ENCODE peak calls at places on chromosomes 7 and 10, in ten cellular contexts. One of them, this sample, is unnamed.

GRCh38 chr7:151736403-151736909 is 140.5 kb downstream of the PRKAG2 start:
- DNase-seq in left ventricle myocardium inferior: peak; percentile 72
- DNase-seq in lower lobe of right lung: no peak
- DNase-seq in cardiac muscle cell: peak; percentile 92
- DNase-seq in endothelial cell: peak; percentile 28
- DNase-seq in NCI-H510A: peak; percentile 43
- DNase-seq in H9: no peak
- DNase-seq in NCI-H748 treated with DMSO at 0.1 percent for 48 hours: peak; percentile 52
- DNase-seq in HS-5: peak; percentile 80
- DNase-seq in non-pigmented ciliary epithelial cell: peak; percentile 84
- DNase-seq in this sample: peak; percentile 84

GRCh38 chr10:70510453-70510852 is 31.9 kb downstream of the PALD1 start:
- DNase-seq in left ventricle myocardium inferior: no peak
- DNase-seq in NCI-H510A: no peak
- DNase-seq in lower lobe of right lung: no peak
- DNase-seq in H9: no peak
- DNase-seq in non-pigmented ciliary epithelial cell: no peak
- DNase-seq in endothelial cell: no peak
- DNase-seq in cardiac muscle cell: no peak
- DNase-seq in NCI-H748 treated with DMSO at 0.1 percent for 48 hours: no peak
- DNase-seq in HS-5: no peak
- DNase-seq in this sample: no peak

GRCh38 chr7:24051651-24052050 is 232.3 kb upstream of the NPY start:
- DNase-seq in NCI-H510A: no peak
- DNase-seq in H9: no peak
- DNase-seq in endothelial cell: no peak
- DNase-seq in NCI-H748 treated with DMSO at 0.1 percent for 48 hours: no peak
- DNase-seq in HS-5: no peak
- DNase-seq in lower lobe of right lung: no peak
- DNase-seq in cardiac muscle cell: no peak
- DNase-seq in non-pigmented ciliary epithelial cell: no peak
- DNase-seq in left ventricle myocardium inferior: no peak
- DNase-seq in this sample: no peak

GRCh38 chr10:11415095-11415494 is 196.4 kb downstream of the USP6NL start:
- DNase-seq in cardiac muscle cell: no peak
- DNase-seq in non-pigmented ciliary epithelial cell: no peak
- DNase-seq in NCI-H510A: no peak
- DNase-seq in HS-5: no peak
- DNase-seq in endothelial cell: no peak
- DNase-seq in left ventricle myocardium inferior: no peak
- DNase-seq in NCI-H748 treated with DMSO at 0.1 percent for 48 hours: no peak
- DNase-seq in lower lobe of right lung: no peak
- DNase-seq in H9: no peak
- DNase-seq in this sample: no peak

GRCh38 chr7:35694161-35694783 is 663 bp downstream of the HERPUD2 start:
- DNase-seq in H9: no peak
- DNase-seq in endothelial cell: no peak
- DNase-seq in cardiac muscle cell: no peak
- DNase-seq in lower lobe of right lung: no peak
- DNase-seq in NCI-H748 treated with DMSO at 0.1 percent for 48 hours: peak; percentile 24
- DNase-seq in NCI-H510A: no peak
- DNase-seq in non-pigmented ciliary epithelial cell: no peak
- DNase-seq in left ventricle myocardium inferior: no peak
- DNase-seq in HS-5: no peak
- DNase-seq in this sample: no peak

GRCh38 chr10:101725843-101726242 is 30.9 kb upstream of the FBXW4 start:
- DNase-seq in H9: no peak
- DNase-seq in left ventricle myocardium inferior: no peak
- DNase-seq in NCI-H510A: no peak
- DNase-seq in NCI-H748 treated with DMSO at 0.1 percent for 48 hours: no peak
- DNase-seq in HS-5: no peak
- DNase-seq in cardiac muscle cell: no peak
- DNase-seq in endothelial cell: no peak
- DNase-seq in lower lobe of right lung: no peak
- DNase-seq in non-pigmented ciliary epithelial cell: no peak
- DNase-seq in this sample: no peak

GRCh38 chr10:121235692-121236091 is 362.6 kb downstream of the FGFR2 start:
- DNase-seq in left ventricle myocardium inferior: no peak
- DNase-seq in lower lobe of right lung: no peak
- DNase-seq in NCI-H748 treated with DMSO at 0.1 percent for 48 hours: no peak
- DNase-seq in cardiac muscle cell: no peak
- DNase-seq in NCI-H510A: no peak
- DNase-seq in endothelial cell: no peak
- DNase-seq in H9: no peak
- DNase-seq in non-pigmented ciliary epithelial cell: no peak
- DNase-seq in HS-5: no peak
- DNase-seq in this sample: no peak

GRCh38 chr10:124476043-124476725 is 14.6 kb downstream of the LHPP start:
- DNase-seq in H9: no peak
- DNase-seq in NCI-H510A: no peak
- DNase-seq in lower lobe of right lung: no peak
- DNase-seq in cardiac muscle cell: no peak
- DNase-seq in NCI-H748 treated with DMSO at 0.1 percent for 48 hours: no peak
- DNase-seq in endothelial cell: no peak
- DNase-seq in non-pigmented ciliary epithelial cell: no peak
- DNase-seq in HS-5: no peak
- DNase-seq in left ventricle myocardium inferior: no peak
- DNase-seq in this sample: no peak

GRCh38 chr7:158390460-158390859 is 197.2 kb downstream of the PTPRN2 start:
- DNase-seq in endothelial cell: no peak
- DNase-seq in NCI-H748 treated with DMSO at 0.1 percent for 48 hours: no peak
- DNase-seq in left ventricle myocardium inferior: no peak
- DNase-seq in H9: no peak
- DNase-seq in lower lobe of right lung: peak; percentile 32
- DNase-seq in NCI-H510A: no peak
- DNase-seq in HS-5: no peak
- DNase-seq in non-pigmented ciliary epithelial cell: no peak
- DNase-seq in cardiac muscle cell: no peak
- DNase-seq in this sample: no peak

GRCh38 chr7:5693529-5693928 is 87.9 kb downstream of the RNF216 start:
- DNase-seq in HS-5: no peak
- DNase-seq in non-pigmented ciliary epithelial cell: no peak
- DNase-seq in NCI-H510A: no peak
- DNase-seq in H9: no peak
- DNase-seq in lower lobe of right lung: no peak
- DNase-seq in left ventricle myocardium inferior: no peak
- DNase-seq in cardiac muscle cell: peak; percentile 80
- DNase-seq in NCI-H748 treated with DMSO at 0.1 percent for 48 hours: no peak
- DNase-seq in endothelial cell: no peak
- DNase-seq in this sample: no peak

GRCh38 chr7:81079736-81080135 is 160.9 kb upstream of the SEMA3C start:
- DNase-seq in lower lobe of right lung: no peak
- DNase-seq in non-pigmented ciliary epithelial cell: no peak
- DNase-seq in HS-5: no peak
- DNase-seq in NCI-H748 treated with DMSO at 0.1 percent for 48 hours: no peak
- DNase-seq in H9: no peak
- DNase-seq in NCI-H510A: no peak
- DNase-seq in cardiac muscle cell: no peak
- DNase-seq in endothelial cell: no peak
- DNase-seq in left ventricle myocardium inferior: no peak
- DNase-seq in this sample: no peak

GRCh38 chr10:33098966-33099663 is 141.1 kb upstream of the ITGB1 start:
- DNase-seq in left ventricle myocardium inferior: no peak
- DNase-seq in HS-5: no peak
- DNase-seq in lower lobe of right lung: no peak
- DNase-seq in NCI-H510A: no peak
- DNase-seq in endothelial cell: no peak
- DNase-seq in H9: no peak
- DNase-seq in NCI-H748 treated with DMSO at 0.1 percent for 48 hours: no peak
- DNase-seq in cardiac muscle cell: no peak
- DNase-seq in non-pigmented ciliary epithelial cell: no peak
- DNase-seq in this sample: no peak

GRCh38 chr7:142231716-142232115 is 26.1 kb downstream of the PRSS58 start:
- DNase-seq in left ventricle myocardium inferior: no peak
- DNase-seq in cardiac muscle cell: no peak
- DNase-seq in HS-5: no peak
- DNase-seq in NCI-H748 treated with DMSO at 0.1 percent for 48 hours: no peak
- DNase-seq in NCI-H510A: no peak
- DNase-seq in endothelial cell: peak; percentile 45
- DNase-seq in H9: peak; percentile 88
- DNase-seq in lower lobe of right lung: no peak
- DNase-seq in non-pigmented ciliary epithelial cell: no peak
- DNase-seq in this sample: no peak

GRCh38 chr10:131814567-131815290 is 86.1 kb upstream of the PPP2R2D start:
- DNase-seq in NCI-H510A: no peak
- DNase-seq in endothelial cell: no peak
- DNase-seq in HS-5: no peak
- DNase-seq in cardiac muscle cell: no peak
- DNase-seq in left ventricle myocardium inferior: no peak
- DNase-seq in NCI-H748 treated with DMSO at 0.1 percent for 48 hours: no peak
- DNase-seq in H9: peak; percentile 34
- DNase-seq in lower lobe of right lung: no peak
- DNase-seq in non-pigmented ciliary epithelial cell: no peak
- DNase-seq in this sample: no peak

GRCh38 chr7:135745702-135746312 is 2.8 kb downstream of the FAM180A start:
- DNase-seq in H9: no peak
- DNase-seq in cardiac muscle cell: peak; percentile 95
- DNase-seq in non-pigmented ciliary epithelial cell: peak; percentile 81
- DNase-seq in NCI-H510A: no peak
- DNase-seq in NCI-H748 treated with DMSO at 0.1 percent for 48 hours: no peak
- DNase-seq in HS-5: peak; percentile 88
- DNase-seq in endothelial cell: no peak
- DNase-seq in left ventricle myocardium inferior: peak; percentile 31
- DNase-seq in lower lobe of right lung: no peak
- DNase-seq in this sample: no peak

GRCh38 chr7:9102846-9103245 is 669.4 kb downstream of the NXPH1 start:
- DNase-seq in left ventricle myocardium inferior: no peak
- DNase-seq in cardiac muscle cell: no peak
- DNase-seq in NCI-H510A: no peak
- DNase-seq in non-pigmented ciliary epithelial cell: no peak
- DNase-seq in endothelial cell: no peak
- DNase-seq in lower lobe of right lung: no peak
- DNase-seq in HS-5: no peak
- DNase-seq in H9: no peak
- DNase-seq in NCI-H748 treated with DMSO at 0.1 percent for 48 hours: no peak
- DNase-seq in this sample: no peak

GRCh38 chr10:20415684-20416083 is 481.4 kb downstream of the NEBL start:
- DNase-seq in lower lobe of right lung: no peak
- DNase-seq in non-pigmented ciliary epithelial cell: no peak
- DNase-seq in HS-5: no peak
- DNase-seq in cardiac muscle cell: no peak
- DNase-seq in H9: no peak
- DNase-seq in NCI-H748 treated with DMSO at 0.1 percent for 48 hours: no peak
- DNase-seq in left ventricle myocardium inferior: no peak
- DNase-seq in NCI-H510A: no peak
- DNase-seq in endothelial cell: no peak
- DNase-seq in this sample: no peak

GRCh38 chr10:97549587-97550322 is 22.8 kb upstream of the ANKRD2 start:
- DNase-seq in NCI-H510A: peak; percentile 92
- DNase-seq in NCI-H748 treated with DMSO at 0.1 percent for 48 hours: no peak
- DNase-seq in endothelial cell: no peak
- DNase-seq in left ventricle myocardium inferior: peak; percentile 43
- DNase-seq in lower lobe of right lung: no peak
- DNase-seq in H9: peak; percentile 66
- DNase-seq in non-pigmented ciliary epithelial cell: no peak
- DNase-seq in cardiac muscle cell: no peak
- DNase-seq in HS-5: no peak
- DNase-seq in this sample: no peak

This sample was measured in NCI-H2107.